ENCODE peak calls at places on chromosome 3, in five cellular contexts. Y is cardiac muscle cell, T is PC-3, X is Peyer's patch, J is GM23248. F is an unnamed sample.

GRCh38 chr3:54538346-54538745 is 389.5 kb downstream of the LRTM1 start:
- DNase-seq in Y (no peak), T (no peak), X (no peak), J (no peak), F (peak)

GRCh38 chr3:122577409-122578028 is at the start of gene PARP15:
- DNase-seq in Y (peak), T (no peak), X (peak), J (peak), F (no peak)

GRCh38 chr3:15333957-15334263 is 1.5 kb upstream of the SH3BP5 start:
- DNase-seq in Y (no peak), T (no peak), X (no peak), J (no peak), F (no peak)

GRCh38 chr3:194871864-194872668 is 186.4 kb downstream of the FAM43A start:
- DNase-seq in Y (no peak), T (peak), X (peak), J (peak), F (no peak)

GRCh38 chr3:43071313-43071893 is 34.5 kb downstream of the POMGNT2 start:
- DNase-seq in Y (no peak), T (peak), X (no peak), J (peak), F (peak)

GRCh38 chr3:65107174-65107573 is 419.4 kb upstream of the ADAMTS9 start:
- DNase-seq in Y (peak), T (no peak), X (no peak), J (peak), F (no peak)

GRCh38 chr3:155870945-155871745 is 695 bp downstream of the GMPS start:
- DNase-seq in Y (peak), T (peak), X (peak), J (peak), F (no peak)

GRCh38 chr3:113439576-113439975 is 1.7 kb downstream of the CFAP44 start:
- DNase-seq in Y (no peak), T (peak), X (no peak), J (peak), F (no peak)

GRCh38 chr3:149576071-149576564 is 81.7 kb downstream of the WWTR1 start:
- DNase-seq in Y (peak), T (peak), X (no peak), J (peak), F (no peak)

GRCh38 chr3:170712336-170712735 is 126.5 kb upstream of the SLC7A14 start:
- DNase-seq in Y (no peak), T (no peak), X (no peak), J (peak), F (no peak)

GRCh38 chr3:72665701-72666443 is 182.4 kb downstream of the SHQ1 start:
- DNase-seq in Y (peak), T (peak), X (no peak), J (peak), F (peak)

GRCh38 chr3:57998366-57999283 is 9.6 kb upstream of the FLNB start:
- DNase-seq in Y (peak), T (peak), X (no peak), J (peak), F (no peak)

GRCh38 chr3:127753338-127753737 is 69.0 kb downstream of the MGLL start:
- DNase-seq in Y (no peak), T (no peak), X (peak), J (no peak), F (no peak)

GRCh38 chr3:129077222-129077621 is 16.6 kb downstream of the GP9 start:
- DNase-seq in Y (no peak), T (peak), X (no peak), J (no peak), F (no peak)

GRCh38 chr3:46629571-46630517 is 17.5 kb downstream of the FAM240A start:
- DNase-seq in Y (peak), T (peak), X (peak), J (peak), F (peak)
- H3K4me3 ChIP-seq in Y (no peak), T (no peak), X (peak), J (peak), F (no peak)

GRCh38 chr3:29757054-29757777 is 476.3 kb downstream of the RBMS3 start:
- DNase-seq in Y (peak), T (peak), X (no peak), J (peak), F (no peak)

GRCh38 chr3:29755416-29755815 is 474.5 kb downstream of the RBMS3 start:
- DNase-seq in Y (no peak), T (no peak), X (no peak), J (no peak), F (no peak)

GRCh38 chr3:29759021-29759359 is 478.1 kb downstream of the RBMS3 start:
- DNase-seq in Y (peak), T (no peak), X (no peak), J (peak), F (no peak)

GRCh38 chr3:29759443-29760033 is 478.7 kb downstream of the RBMS3 start:
- DNase-seq in Y (peak), T (peak), X (no peak), J (peak), F (no peak)

GRCh38 chr3:29758108-29759020 is 477.5 kb downstream of the RBMS3 start:
- DNase-seq in Y (peak), T (peak), X (no peak), J (peak), F (no peak)
- H3K27ac ChIP-seq in Y (peak), T (no peak), X (peak), J (peak), F (no peak)

GRCh38 chr3:10993729-10994065 is 1.1 kb downstream of the SLC6A1 start:
- DNase-seq in Y (peak), T (no peak), X (no peak), J (no peak), F (no peak)
- H3K4me3 ChIP-seq in Y (no peak), T (no peak), X (no peak), J (no peak), F (peak)

GRCh38 chr3:45992820-45993219 is 2.8 kb downstream of the FYCO1 start:
- DNase-seq in Y (peak), T (no peak), X (no peak), J (peak), F (no peak)
- H3K27ac ChIP-seq in Y (no peak), T (no peak), X (peak), J (peak), F (no peak)

GRCh38 chr3:100588251-100588650 is 21.1 kb upstream of the ADGRG7 start:
- DNase-seq in Y (no peak), T (no peak), X (no peak), J (no peak), F (no peak)

GRCh38 chr3:100591411-100591810 is 18.0 kb upstream of the ADGRG7 start:
- DNase-seq in Y (no peak), T (peak), X (no peak), J (no peak), F (no peak)

GRCh38 chr3:100586832-100587231 is 22.6 kb upstream of the ADGRG7 start:
- DNase-seq in Y (no peak), T (no peak), X (no peak), J (no peak), F (no peak)

GRCh38 chr3:100590840-100591147 is 18.6 kb upstream of the ADGRG7 start:
- DNase-seq in Y (no peak), T (no peak), X (no peak), J (no peak), F (no peak)

DNA sequence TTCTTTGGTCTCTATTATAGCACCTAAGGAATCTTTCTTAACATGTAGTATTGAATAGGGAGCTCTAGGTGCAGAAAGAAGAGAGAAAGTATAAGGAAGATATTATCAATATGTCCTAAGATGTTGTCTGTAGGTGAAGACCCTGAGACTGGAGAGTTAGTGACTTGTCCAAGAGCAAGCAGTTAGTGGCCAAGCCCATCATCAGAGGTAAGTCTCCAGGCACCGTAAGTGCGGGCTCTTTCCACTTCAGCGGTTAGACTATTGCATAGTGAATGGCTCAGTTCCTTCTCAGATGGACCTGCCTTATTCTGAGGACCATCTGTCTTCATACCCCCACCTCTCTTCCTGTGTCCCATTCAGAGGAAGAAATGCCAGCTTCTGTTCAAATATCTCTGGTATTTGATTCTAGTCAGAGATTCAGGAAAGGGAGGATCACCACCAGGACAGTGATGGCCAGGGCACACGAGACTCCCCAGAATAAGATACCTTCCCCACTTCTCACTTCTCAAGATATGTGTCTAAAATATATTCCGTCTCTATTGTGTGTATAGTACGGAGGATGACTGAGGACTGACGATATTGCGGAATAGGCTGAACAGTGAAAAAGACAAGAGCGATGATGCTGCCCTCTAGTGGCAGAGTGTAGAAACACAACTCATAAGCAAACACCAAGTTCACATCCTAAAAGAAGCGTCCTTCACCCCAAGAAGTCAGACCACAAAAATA is 19.1 kb upstream of the ADGRG7 start:
- DNase-seq in Y (peak), T (peak), X (no peak), J (peak), F (peak)
- H3K4me3 ChIP-seq in Y (no peak), T (peak), X (no peak), J (peak), F (no peak)

DNA sequence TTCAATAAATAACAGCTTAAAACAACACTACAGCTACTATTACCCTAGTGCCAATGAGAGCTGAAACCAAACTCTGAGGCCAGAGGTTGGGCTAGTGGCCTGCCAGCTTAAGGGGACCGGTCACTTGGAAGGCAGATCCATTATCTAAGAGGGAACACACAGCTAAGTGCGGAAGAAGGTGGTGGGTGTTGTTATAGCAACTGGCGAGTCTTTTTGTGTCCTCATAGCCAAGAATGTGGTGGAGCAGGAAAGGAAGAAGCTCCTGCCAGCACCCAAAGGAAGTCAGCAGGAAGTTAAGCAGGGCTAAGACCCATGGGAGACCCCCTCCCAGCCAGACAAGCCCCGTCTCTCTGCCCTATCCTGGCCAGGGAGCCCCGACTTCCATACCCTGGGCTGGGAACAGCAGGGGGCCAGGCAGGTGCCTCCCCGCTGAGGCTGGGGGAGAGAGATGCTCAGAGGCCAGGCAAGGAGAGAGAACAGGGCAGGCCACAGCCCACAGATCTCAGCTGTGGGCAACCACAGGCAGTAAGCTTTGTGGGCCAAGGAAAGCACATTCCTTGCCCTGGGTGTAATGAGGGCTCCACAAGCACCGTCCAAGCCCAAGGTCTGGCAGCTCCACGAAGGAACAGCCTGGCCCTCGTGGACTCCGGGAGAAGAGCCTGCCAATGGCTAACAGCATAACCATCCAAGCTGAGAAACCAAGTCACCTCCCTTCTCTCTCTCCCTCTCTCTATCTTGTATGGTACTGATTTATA is 34.0 kb upstream of the HRH1 start:
- DNase-seq in Y (peak), T (no peak), X (no peak), J (no peak), F (no peak)
- H3K27ac ChIP-seq in Y (no peak), T (no peak), X (no peak), J (no peak), F (no peak)

GRCh38 chr3:167116120-167116922 is 263.8 kb downstream of the ZBBX start:
- DNase-seq in Y (no peak), T (no peak), X (peak), J (no peak), F (no peak)
- H3K4me3 ChIP-seq in Y (no peak), T (no peak), X (no peak), J (no peak), F (no peak)